ENCODE peak calls at places on chromosome 17, in six cellular contexts. X is Panc1, E is mesothelial cell of epicardium, N is AG09319, I is H9, J is GM10248. Q is an unnamed sample.

GRCh38 chr17:74859439-74860228 is at the start of gene GRIN2C:
- DNase-seq in X (no peak), E (no peak), N (no peak), I (no peak), J (peak), Q (peak)

GRCh38 chr17:40112191-40112590 is 9.6 kb upstream of the MSL1 start:
- DNase-seq in X (no peak), E (no peak), N (no peak), I (no peak), J (no peak), Q (no peak)

GRCh38 chr17:47707884-47708283 is 13.9 kb downstream of the TBKBP1 start:
- DNase-seq in X (no peak), E (no peak), N (no peak), I (no peak), J (no peak), Q (no peak)

GRCh38 chr17:69141802-69142472 is at the start of gene ABCA6:
- DNase-seq in X (no peak), E (no peak), N (peak), I (no peak), J (no peak), Q (no peak)

GRCh38 chr17:19978206-19978802 is 676 bp upstream of the AKAP10 start:
- DNase-seq in X (no peak), E (no peak), N (no peak), I (peak), J (no peak), Q (no peak)

GRCh38 chr17:43814714-43815113 is 18.2 kb downstream of the MPP3 start:
- DNase-seq in X (no peak), E (no peak), N (no peak), I (no peak), J (no peak), Q (no peak)

GRCh38 chr17:49952209-49952911 is 16.6 kb upstream of the DLX4 start:
- DNase-seq in X (peak), E (peak), N (peak), I (peak), J (peak), Q (peak)

GRCh38 chr17:2814499-2815341 is 18.5 kb downstream of the RAP1GAP2 start:
- DNase-seq in X (no peak), E (no peak), N (no peak), I (peak), J (peak), Q (no peak)

GRCh38 chr17:76527430-76528111 is 9.9 kb downstream of the CYGB start:
- DNase-seq in X (no peak), E (no peak), N (no peak), I (peak), J (peak), Q (no peak)

GRCh38 chr17:72515291-72516065 is 394.7 kb downstream of the SOX9 start:
- DNase-seq in X (no peak), E (no peak), N (no peak), I (no peak), J (no peak), Q (no peak)

GRCh38 chr17:19345067-19345460 is 17.5 kb downstream of the B9D1 start:
- DNase-seq in X (no peak), E (no peak), N (no peak), I (peak), J (no peak), Q (no peak)

GRCh38 chr17:43874293-43874692 is 27.3 kb downstream of the CD300LG start:
- DNase-seq in X (no peak), E (no peak), N (no peak), I (no peak), J (no peak), Q (no peak)

GRCh38 chr17:69961488-69962145 is 113.4 kb upstream of the KCNJ16 start:
- DNase-seq in X (no peak), E (peak), N (peak), I (peak), J (no peak), Q (no peak)

GRCh38 chr17:15896277-15896676 is 48.7 kb upstream of the ADORA2B start:
- DNase-seq in X (no peak), E (no peak), N (no peak), I (no peak), J (no peak), Q (no peak)

GRCh38 chr17:6544770-6545169 is 11.6 kb downstream of the PITPNM3 start:
- DNase-seq in X (no peak), E (no peak), N (no peak), I (peak), J (no peak), Q (no peak)

GRCh38 chr17:4945176-4945943 is 3.0 kb downstream of the PFN1 start:
- DNase-seq in X (peak), E (no peak), N (peak), I (peak), J (peak), Q (no peak)

GRCh38 chr17:75124041-75124818 is 7.3 kb downstream of the NT5C start:
- DNase-seq in X (peak), E (no peak), N (no peak), I (no peak), J (no peak), Q (no peak)

GRCh38 chr17:1089915-1090314 is 89.9 kb downstream of the ABR start:
- DNase-seq in X (no peak), E (no peak), N (no peak), I (no peak), J (no peak), Q (no peak)

GRCh38 chr17:66682293-66682692 is 152.6 kb upstream of the CACNG5 start:
- DNase-seq in X (no peak), E (no peak), N (no peak), I (no peak), J (no peak), Q (no peak)

GRCh38 chr17:50946891-50947843 is 81.0 kb upstream of the TOB1 start:
- DNase-seq in X (no peak), E (no peak), N (no peak), I (peak), J (no peak), Q (peak)

DNA sequence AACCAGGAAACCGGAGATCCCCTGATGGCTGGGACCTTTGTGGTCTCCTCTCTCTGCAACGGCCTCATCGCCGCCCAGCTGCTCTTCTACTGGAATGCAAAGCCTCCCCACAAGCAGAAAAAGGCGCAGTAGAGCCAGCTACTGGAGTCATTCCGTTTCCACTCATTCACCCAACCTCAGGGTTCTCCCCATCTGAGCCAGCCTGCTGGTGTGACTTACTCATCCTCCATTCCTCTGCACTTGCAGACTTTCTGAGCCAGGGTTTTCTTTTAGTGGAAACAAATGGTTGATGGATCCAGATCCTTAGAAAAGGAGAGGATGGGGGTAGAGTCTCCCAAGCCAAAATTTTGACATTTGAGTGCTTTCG is 2.5 kb downstream of the SOX15 start:
- DNase-seq in X (no peak), E (no peak), N (peak), I (no peak), J (no peak), Q (no peak)
- TF ChIP-seq CTCF in X (no peak), E (no peak), N (no peak), I (no peak), J (no peak), Q (no peak)

GRCh38 chr17:67800495-67800928 is 24.8 kb upstream of the BPTF start:
- DNase-seq in X (peak), E (peak), N (peak), I (peak), J (peak), Q (peak)

DNA sequence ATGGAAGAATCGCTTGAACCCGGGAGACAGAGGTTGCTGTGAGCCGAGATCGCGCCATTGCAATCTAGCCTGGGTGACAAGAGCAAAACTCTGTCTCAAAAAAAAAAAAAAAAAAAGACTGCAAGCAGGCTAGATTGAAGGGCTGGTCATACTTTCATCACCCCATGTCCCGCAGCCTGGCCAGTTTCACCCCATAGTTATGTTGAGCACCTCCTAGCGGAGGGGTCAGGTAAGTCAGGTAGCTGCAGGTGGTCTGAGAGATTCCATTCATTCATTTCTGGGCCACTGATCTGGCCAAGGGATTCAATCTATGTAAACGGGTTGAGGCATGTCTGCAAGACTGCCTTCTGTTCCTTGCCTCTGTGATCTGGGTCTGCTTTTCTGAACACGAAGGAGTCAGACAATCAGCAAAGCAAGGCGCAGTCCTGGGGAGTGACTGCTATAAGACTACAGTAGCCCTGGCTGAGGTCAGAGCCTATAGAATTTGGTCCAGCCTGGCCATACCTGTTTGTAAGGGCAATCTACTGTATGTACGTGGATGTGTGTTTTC is 23.6 kb upstream of the BPTF start:
- DNase-seq in X (no peak), E (no peak), N (no peak), I (peak), J (no peak), Q (no peak)
- TF ChIP-seq CTCF in X (no peak), E (no peak), N (no peak), I (peak), J (no peak), Q (no peak)

GRCh38 chr17:30605027-30605426 is 127.8 kb downstream of the GOSR1 start:
- DNase-seq in X (no peak), E (no peak), N (no peak), I (no peak), J (no peak), Q (no peak)
- TF ChIP-seq CTCF in X (no peak), E (no peak), N (no peak), I (no peak), J (no peak), Q (no peak)

GRCh38 chr17:61496957-61497653 is 44.9 kb downstream of the TBX4 start:
- DNase-seq in X (no peak), E (no peak), N (no peak), I (no peak), J (no peak), Q (no peak)

GRCh38 chr17:61494325-61495160 is 42.3 kb downstream of the TBX4 start:
- DNase-seq in X (no peak), E (no peak), N (no peak), I (no peak), J (no peak), Q (no peak)

GRCh38 chr17:61496174-61496956 is 44.1 kb downstream of the TBX4 start:
- DNase-seq in X (no peak), E (no peak), N (no peak), I (no peak), J (no peak), Q (no peak)

GRCh38 chr17:61492759-61493526 is 40.7 kb downstream of the TBX4 start:
- DNase-seq in X (no peak), E (no peak), N (peak), I (no peak), J (no peak), Q (no peak)

DNA sequence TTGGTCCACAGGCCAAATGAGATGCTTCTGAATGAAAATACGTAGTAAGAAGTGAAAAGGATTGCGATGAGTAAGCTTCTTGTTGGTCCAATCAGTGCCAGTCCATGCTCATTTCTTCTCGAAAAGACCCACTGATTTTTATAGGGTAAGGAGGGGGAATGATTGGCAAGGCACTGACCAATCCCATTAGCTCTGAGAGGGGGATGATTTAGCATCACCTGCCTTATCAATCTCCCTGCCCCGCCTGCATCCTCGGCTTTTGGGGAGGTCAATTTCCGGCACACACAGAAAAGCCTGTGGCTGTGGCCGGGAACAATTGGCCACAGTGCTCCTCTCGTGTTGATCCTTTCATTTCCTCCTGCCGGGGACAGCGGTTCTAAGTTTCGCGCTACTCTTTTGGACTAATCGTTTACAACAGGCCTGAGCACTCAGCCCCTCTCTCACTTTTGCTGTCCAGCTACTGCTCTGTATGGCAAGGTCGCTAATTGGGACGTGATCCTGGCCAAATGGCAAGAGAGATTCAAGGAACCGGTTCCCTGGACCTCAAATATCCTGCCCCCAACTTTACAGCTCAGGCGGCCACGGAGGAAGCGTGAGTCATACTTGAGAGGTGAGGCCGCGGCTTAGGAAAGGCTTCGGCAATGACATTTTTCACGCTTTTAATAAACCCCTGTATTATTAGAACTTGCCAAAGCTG is 43.1 kb downstream of the TBX4 start:
- DNase-seq in X (no peak), E (no peak), N (peak), I (no peak), J (no peak), Q (no peak)
- TF ChIP-seq CTCF in X (no peak), E (no peak), N (no peak), I (no peak), J (no peak), Q (no peak)

DNA sequence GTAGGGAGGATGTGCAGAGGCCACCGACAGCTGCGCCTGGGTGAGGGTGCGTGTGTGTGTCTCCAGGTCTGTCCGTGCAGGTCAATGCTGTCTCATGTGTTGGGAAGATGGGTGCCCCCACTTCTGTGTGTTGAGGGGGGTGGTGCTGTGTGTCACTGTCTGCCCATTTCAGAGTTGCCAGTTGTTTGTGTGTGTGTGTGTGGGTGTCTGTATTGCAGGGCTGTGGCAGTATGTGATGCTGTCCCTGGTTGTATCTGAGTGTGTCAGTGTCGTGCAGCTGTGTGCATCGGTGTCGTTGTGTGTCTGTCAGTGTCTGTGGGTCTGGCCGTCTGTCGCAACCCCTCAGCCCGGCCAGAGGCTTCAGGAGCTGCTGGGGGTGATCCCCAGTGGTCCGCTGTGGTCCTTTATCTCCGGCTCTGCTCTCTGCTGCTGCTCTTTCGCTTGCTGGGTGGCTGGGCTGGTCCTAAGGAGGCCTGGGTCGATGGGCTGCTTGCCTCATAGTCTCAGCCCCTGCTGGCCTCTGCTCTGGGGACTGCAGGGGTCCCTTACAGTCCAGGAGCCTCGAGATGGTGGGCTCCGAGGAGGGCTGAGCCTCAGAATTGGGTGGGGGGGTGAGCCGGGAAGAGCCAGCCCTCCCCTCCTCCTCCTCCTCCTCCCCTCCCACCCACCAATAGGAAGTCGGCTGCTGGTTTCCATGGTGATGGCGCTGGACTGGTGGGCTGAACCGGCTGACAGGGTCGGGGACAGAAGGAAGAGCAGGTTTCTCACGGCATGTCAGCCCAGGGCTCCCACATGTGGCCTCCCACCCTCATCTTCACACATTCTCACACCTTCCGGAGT is at the start of gene TSPOAP1:
- DNase-seq in X (no peak), E (no peak), N (no peak), I (peak), J (peak), Q (peak)
- TF ChIP-seq CTCF in X (no peak), E (no peak), N (no peak), I (no peak), J (no peak), Q (no peak)

GRCh38 chr17:65231086-65231485 is 93.9 kb downstream of the RGS9 start:
- DNase-seq in X (no peak), E (no peak), N (no peak), I (no peak), J (no peak), Q (no peak)
- TF ChIP-seq CTCF in X (no peak), E (no peak), N (no peak), I (no peak), J (no peak), Q (no peak)

Q was measured in D721Med.